ENCODE peak calls at places on chromosome 7, in four cellular contexts. T, M, L and Z are unnamed samples.

GRCh38 chr7:82624337-82624736 is 180.8 kb upstream of the CACNA2D1 start:
- DNase-seq in L (no peak), T (no peak), M (no peak), Z (no peak)

GRCh38 chr7:29484280-29484679 is 79.4 kb upstream of the PRR15 start:
- DNase-seq in L (no peak), T (no peak), M (no peak), Z (no peak)

GRCh38 chr7:47285860-47286491 is 295.9 kb downstream of the TNS3 start:
- DNase-seq in L (no peak), T (no peak), M (no peak), Z (no peak)

GRCh38 chr7:64890761-64891666 is 12.1 kb upstream of the ZNF273 start:
- DNase-seq in L (no peak), M (no peak), T (no peak), Z (no peak)

GRCh38 chr7:44380179-44380830 is 54.9 kb upstream of the CAMK2B start:
- DNase-seq in L (no peak), T (no peak), M (no peak), Z (peak)

GRCh38 chr7:133830081-133830480 is 297.1 kb upstream of the LRGUK start:
- DNase-seq in T (no peak), M (no peak), L (no peak), Z (no peak)

GRCh38 chr7:46775020-46775419 is 806.9 kb downstream of the TNS3 start:
- DNase-seq in L (no peak), T (no peak), M (no peak), Z (no peak)

GRCh38 chr7:155469311-155470185 is 11.6 kb downstream of the EN2 start:
- DNase-seq in M (no peak), T (no peak), L (no peak), Z (no peak)

GRCh38 chr7:112182749-112183148 is 23.4 kb downstream of the DOCK4 start:
- DNase-seq in L (no peak), M (no peak), T (peak), Z (no peak)

GRCh38 chr7:105876964-105877601 is 684 bp upstream of the ATXN7L1 start:
- DNase-seq in M (peak), T (peak), L (peak), Z (peak)

GRCh38 chr7:45700556-45700955 is 126.4 kb downstream of the ADCY1 start:
- DNase-seq in M (no peak), T (peak), L (no peak), Z (peak)

GRCh38 chr7:7783001-7783400 is 64.6 kb upstream of the RPA3 start:
- DNase-seq in M (no peak), L (no peak), T (no peak), Z (no peak)

GRCh38 chr7:47236480-47237208 is 345.3 kb downstream of the TNS3 start:
- DNase-seq in L (no peak), M (no peak), T (no peak), Z (no peak)

GRCh38 chr7:95493247-95493646 is 7.5 kb downstream of the ASB4 start:
- DNase-seq in M (no peak), T (no peak), L (no peak), Z (no peak)

GRCh38 chr7:100803398-100804161 is 23.7 kb downstream of the EPHB4 start:
- DNase-seq in L (peak), M (peak), T (peak), Z (peak)

GRCh38 chr7:157318015-157318706 is 18.6 kb upstream of the DNAJB6 start:
- DNase-seq in T (no peak), L (no peak), M (no peak), Z (peak)

GRCh38 chr7:155462163-155462735 is 4.3 kb downstream of the EN2 start:
- DNase-seq in L (no peak), M (no peak), T (no peak), Z (no peak)

GRCh38 chr7:150788474-150789269 is 11.5 kb downstream of the TMEM176B start:
- DNase-seq in T (peak), M (no peak), L (no peak), Z (peak)

GRCh38 chr7:48087349-48087748 is 1.7 kb upstream of the UPP1 start:
- DNase-seq in L (no peak), T (no peak), M (no peak), Z (no peak)

GRCh38 chr7:44114586-44115310 is 8.6 kb downstream of the POLD2 start:
- DNase-seq in T (peak), M (no peak), L (no peak), Z (no peak)

GRCh38 chr7:19108985-19109946 is 8.2 kb downstream of the TWIST1 start:
- DNase-seq in T (no peak), L (no peak), M (no peak), Z (no peak)

GRCh38 chr7:19107392-19108147 is 9.9 kb downstream of the TWIST1 start:
- DNase-seq in T (no peak), M (no peak), L (no peak), Z (peak)

GRCh38 chr7:19105546-19105945 is 11.9 kb downstream of the TWIST1 start:
- DNase-seq in L (no peak), M (no peak), T (no peak), Z (no peak)

GRCh38 chr7:19107142-19107391 is 10.4 kb downstream of the TWIST1 start:
- DNase-seq in M (no peak), T (no peak), L (no peak), Z (no peak)

GRCh38 chr7:19106308-19107141 is 10.9 kb downstream of the TWIST1 start:
- DNase-seq in L (peak), M (no peak), T (no peak), Z (no peak)
- H3K27ac ChIP-seq in L (no peak), M (no peak), T (no peak), Z (peak)

GRCh38 chr7:237385-237784 is 45.0 kb downstream of the FAM20C start:
- DNase-seq in L (no peak), T (no peak), M (no peak), Z (no peak)

GRCh38 chr7:234712-235553 is 42.6 kb downstream of the FAM20C start:
- DNase-seq in L (no peak), T (peak), M (peak), Z (peak)

GRCh38 chr7:234041-234711 is 41.8 kb downstream of the FAM20C start:
- DNase-seq in T (peak), L (no peak), M (peak), Z (peak)

GRCh38 chr7:235576-236395 is 43.4 kb downstream of the FAM20C start:
- DNase-seq in T (peak), L (no peak), M (no peak), Z (no peak)

GRCh38 chr7:236967-237366 is 44.6 kb downstream of the FAM20C start:
- DNase-seq in L (no peak), M (no peak), T (no peak), Z (no peak)
- H3K4me3 ChIP-seq in L (no peak), M (no peak), T (no peak), Z (no peak)

GRCh38 chr7:39703143-39703542 is 79.8 kb downstream of the RALA start:
- DNase-seq in L (no peak), M (peak), T (no peak), Z (no peak)
- TF ChIP-seq CTCF in L (peak), M (no peak), T (no peak), Z (no peak)

GRCh38 chr7:116348356-116348755 is 138.0 kb downstream of the TES start:
- DNase-seq in M (no peak), T (no peak), L (no peak), Z (no peak)
- H3K27ac ChIP-seq in M (no peak), T (no peak), L (no peak), Z (no peak)

DNA sequence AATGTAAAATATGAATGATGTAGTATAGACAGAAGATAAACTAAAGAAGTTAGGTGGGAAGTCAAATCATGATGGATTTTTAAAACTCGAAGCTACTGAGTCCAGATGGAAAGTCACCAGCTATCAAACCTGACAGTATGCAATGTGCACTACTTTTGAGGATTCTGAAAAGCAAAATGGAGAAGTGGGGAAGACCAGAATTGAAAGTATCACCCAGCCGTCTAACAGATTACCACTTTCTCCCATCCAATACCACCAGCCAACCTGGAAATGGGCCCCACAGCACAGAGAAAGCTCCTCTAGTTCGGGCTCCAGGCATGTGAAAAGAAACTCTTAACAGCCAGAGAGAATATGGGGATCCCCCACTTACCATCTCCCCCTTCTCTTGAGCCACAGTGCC is 67.9 kb upstream of the SRRM3 start:
- DNase-seq in M (no peak), T (no peak), L (no peak), Z (no peak)
- H3K4me3 ChIP-seq in M (no peak), T (no peak), L (no peak), Z (no peak)

GRCh38 chr7:80680159-80680903 is 41.9 kb downstream of the CD36 start:
- DNase-seq in T (no peak), L (no peak), M (no peak), Z (no peak)

GRCh38 chr7:80677629-80678028 is 39.2 kb downstream of the CD36 start:
- DNase-seq in L (no peak), M (no peak), T (no peak), Z (no peak)

GRCh38 chr7:80678703-80679102 is 40.3 kb downstream of the CD36 start:
- DNase-seq in M (no peak), L (no peak), T (no peak), Z (no peak)

GRCh38 chr7:80682744-80683143 is 44.3 kb downstream of the CD36 start:
- DNase-seq in M (no peak), T (no peak), L (no peak), Z (no peak)

GRCh38 chr7:80681272-80681885 is 42.9 kb downstream of the CD36 start:
- DNase-seq in M (peak), L (no peak), T (no peak), Z (no peak)
- TF ChIP-seq CTCF in M (peak), L (peak), T (peak), Z (no peak)